ENCODE peak calls at places on chromosomes 13 and 19, in ten cellular contexts. One of them, this sample, is unnamed.

GRCh38 chr13:44218501-44219240 is 155.0 kb upstream of the SERP2 start:
- DNase-seq in stomach: peak
- DNase-seq in activated T-helper 9 cell treated with anti-CD3 and anti-CD28 coated beads, Interleukin-2, amount 50 U/mL, for 16 hours: no peak
- DNase-seq in stimulated activated naive CD8-positive, alpha-beta T cell treated with anti-CD3 and anti-CD28 coated beads, Interleukin-15, amount 100 ng/mL, for 72 hours: no peak
- DNase-seq in caudate nucleus: no peak
- DNase-seq in germinal center: no peak
- DNase-seq in NCI-H510A treated with DMSO at 0.1 percent for 48 hours: peak
- DNase-seq in HCEC 1CT: no peak
- DNase-seq in GM12892: no peak
- DNase-seq in choroid plexus epithelial cell: peak
- DNase-seq in this sample: no peak

GRCh38 chr13:26022538-26023292 is 29.1 kb downstream of the SHISA2 start:
- DNase-seq in stomach: peak
- DNase-seq in activated T-helper 9 cell treated with anti-CD3 and anti-CD28 coated beads, Interleukin-2, amount 50 U/mL, for 16 hours: no peak
- DNase-seq in stimulated activated naive CD8-positive, alpha-beta T cell treated with anti-CD3 and anti-CD28 coated beads, Interleukin-15, amount 100 ng/mL, for 72 hours: no peak
- DNase-seq in caudate nucleus: no peak
- DNase-seq in germinal center: no peak
- DNase-seq in NCI-H510A treated with DMSO at 0.1 percent for 48 hours: no peak
- DNase-seq in HCEC 1CT: no peak
- DNase-seq in GM12892: no peak
- DNase-seq in choroid plexus epithelial cell: peak
- DNase-seq in this sample: no peak

GRCh38 chr19:46134527-46134926 is 10.0 kb upstream of the IGFL3 start:
- DNase-seq in stomach: no peak
- DNase-seq in activated T-helper 9 cell treated with anti-CD3 and anti-CD28 coated beads, Interleukin-2, amount 50 U/mL, for 16 hours: no peak
- DNase-seq in stimulated activated naive CD8-positive, alpha-beta T cell treated with anti-CD3 and anti-CD28 coated beads, Interleukin-15, amount 100 ng/mL, for 72 hours: no peak
- DNase-seq in caudate nucleus: no peak
- DNase-seq in germinal center: no peak
- DNase-seq in NCI-H510A treated with DMSO at 0.1 percent for 48 hours: peak
- DNase-seq in HCEC 1CT: peak
- DNase-seq in GM12892: no peak
- DNase-seq in choroid plexus epithelial cell: peak
- DNase-seq in this sample: no peak

GRCh38 chr19:10518444-10519361 is 1.5 kb upstream of the S1PR5 start:
- DNase-seq in stomach: no peak
- DNase-seq in activated T-helper 9 cell treated with anti-CD3 and anti-CD28 coated beads, Interleukin-2, amount 50 U/mL, for 16 hours: no peak
- DNase-seq in stimulated activated naive CD8-positive, alpha-beta T cell treated with anti-CD3 and anti-CD28 coated beads, Interleukin-15, amount 100 ng/mL, for 72 hours: no peak
- DNase-seq in caudate nucleus: no peak
- DNase-seq in germinal center: no peak
- DNase-seq in NCI-H510A treated with DMSO at 0.1 percent for 48 hours: no peak
- DNase-seq in HCEC 1CT: no peak
- DNase-seq in GM12892: no peak
- DNase-seq in choroid plexus epithelial cell: no peak
- DNase-seq in this sample: no peak

GRCh38 chr19:32404939-32405430 is 585 bp upstream of the DPY19L3 start:
- DNase-seq in stomach: peak
- DNase-seq in activated T-helper 9 cell treated with anti-CD3 and anti-CD28 coated beads, Interleukin-2, amount 50 U/mL, for 16 hours: peak
- DNase-seq in stimulated activated naive CD8-positive, alpha-beta T cell treated with anti-CD3 and anti-CD28 coated beads, Interleukin-15, amount 100 ng/mL, for 72 hours: no peak
- DNase-seq in caudate nucleus: no peak
- DNase-seq in germinal center: no peak
- DNase-seq in NCI-H510A treated with DMSO at 0.1 percent for 48 hours: peak
- DNase-seq in HCEC 1CT: no peak
- DNase-seq in GM12892: no peak
- DNase-seq in choroid plexus epithelial cell: peak
- DNase-seq in this sample: no peak

GRCh38 chr19:3268763-3269162 is 44.3 kb downstream of the CELF5 start:
- DNase-seq in stomach: no peak
- DNase-seq in activated T-helper 9 cell treated with anti-CD3 and anti-CD28 coated beads, Interleukin-2, amount 50 U/mL, for 16 hours: no peak
- DNase-seq in stimulated activated naive CD8-positive, alpha-beta T cell treated with anti-CD3 and anti-CD28 coated beads, Interleukin-15, amount 100 ng/mL, for 72 hours: no peak
- DNase-seq in caudate nucleus: no peak
- DNase-seq in germinal center: no peak
- DNase-seq in NCI-H510A treated with DMSO at 0.1 percent for 48 hours: no peak
- DNase-seq in HCEC 1CT: no peak
- DNase-seq in GM12892: no peak
- DNase-seq in choroid plexus epithelial cell: no peak
- DNase-seq in this sample: no peak

GRCh38 chr19:16896098-16896912 is 7.5 kb downstream of the F2RL3 start:
- DNase-seq in stomach: no peak
- DNase-seq in activated T-helper 9 cell treated with anti-CD3 and anti-CD28 coated beads, Interleukin-2, amount 50 U/mL, for 16 hours: no peak
- DNase-seq in stimulated activated naive CD8-positive, alpha-beta T cell treated with anti-CD3 and anti-CD28 coated beads, Interleukin-15, amount 100 ng/mL, for 72 hours: peak
- DNase-seq in caudate nucleus: no peak
- DNase-seq in germinal center: no peak
- DNase-seq in NCI-H510A treated with DMSO at 0.1 percent for 48 hours: no peak
- DNase-seq in HCEC 1CT: no peak
- DNase-seq in GM12892: no peak
- DNase-seq in choroid plexus epithelial cell: no peak
- DNase-seq in this sample: no peak

GRCh38 chr19:5349041-5349440 is 8.4 kb upstream of the PTPRS start:
- DNase-seq in stomach: no peak
- DNase-seq in activated T-helper 9 cell treated with anti-CD3 and anti-CD28 coated beads, Interleukin-2, amount 50 U/mL, for 16 hours: no peak
- DNase-seq in stimulated activated naive CD8-positive, alpha-beta T cell treated with anti-CD3 and anti-CD28 coated beads, Interleukin-15, amount 100 ng/mL, for 72 hours: no peak
- DNase-seq in caudate nucleus: no peak
- DNase-seq in germinal center: no peak
- DNase-seq in NCI-H510A treated with DMSO at 0.1 percent for 48 hours: no peak
- DNase-seq in HCEC 1CT: no peak
- DNase-seq in GM12892: no peak
- DNase-seq in choroid plexus epithelial cell: no peak
- DNase-seq in this sample: no peak

GRCh38 chr19:19937403-19937802 is 36.7 kb downstream of the ZNF93 start:
- DNase-seq in stomach: no peak
- DNase-seq in activated T-helper 9 cell treated with anti-CD3 and anti-CD28 coated beads, Interleukin-2, amount 50 U/mL, for 16 hours: no peak
- DNase-seq in stimulated activated naive CD8-positive, alpha-beta T cell treated with anti-CD3 and anti-CD28 coated beads, Interleukin-15, amount 100 ng/mL, for 72 hours: no peak
- DNase-seq in caudate nucleus: no peak
- DNase-seq in germinal center: no peak
- DNase-seq in NCI-H510A treated with DMSO at 0.1 percent for 48 hours: no peak
- DNase-seq in HCEC 1CT: no peak
- DNase-seq in GM12892: no peak
- DNase-seq in choroid plexus epithelial cell: no peak
- DNase-seq in this sample: no peak

GRCh38 chr19:52658595-52658994 is 20.4 kb upstream of the ZNF83 start:
- DNase-seq in stomach: no peak
- DNase-seq in activated T-helper 9 cell treated with anti-CD3 and anti-CD28 coated beads, Interleukin-2, amount 50 U/mL, for 16 hours: no peak
- DNase-seq in stimulated activated naive CD8-positive, alpha-beta T cell treated with anti-CD3 and anti-CD28 coated beads, Interleukin-15, amount 100 ng/mL, for 72 hours: no peak
- DNase-seq in caudate nucleus: no peak
- DNase-seq in germinal center: no peak
- DNase-seq in NCI-H510A treated with DMSO at 0.1 percent for 48 hours: no peak
- DNase-seq in HCEC 1CT: no peak
- DNase-seq in GM12892: no peak
- DNase-seq in choroid plexus epithelial cell: no peak
- DNase-seq in this sample: no peak

GRCh38 chr13:100809856-100810255 is 135.3 kb upstream of the TMTC4 start:
- DNase-seq in stomach: no peak
- DNase-seq in activated T-helper 9 cell treated with anti-CD3 and anti-CD28 coated beads, Interleukin-2, amount 50 U/mL, for 16 hours: no peak
- DNase-seq in stimulated activated naive CD8-positive, alpha-beta T cell treated with anti-CD3 and anti-CD28 coated beads, Interleukin-15, amount 100 ng/mL, for 72 hours: no peak
- DNase-seq in caudate nucleus: no peak
- DNase-seq in germinal center: no peak
- DNase-seq in NCI-H510A treated with DMSO at 0.1 percent for 48 hours: no peak
- DNase-seq in HCEC 1CT: no peak
- DNase-seq in GM12892: no peak
- DNase-seq in choroid plexus epithelial cell: no peak
- DNase-seq in this sample: no peak

GRCh38 chr13:44117351-44117750 is 237.6 kb downstream of the LACC1 start:
- DNase-seq in stomach: no peak
- DNase-seq in activated T-helper 9 cell treated with anti-CD3 and anti-CD28 coated beads, Interleukin-2, amount 50 U/mL, for 16 hours: no peak
- DNase-seq in stimulated activated naive CD8-positive, alpha-beta T cell treated with anti-CD3 and anti-CD28 coated beads, Interleukin-15, amount 100 ng/mL, for 72 hours: no peak
- DNase-seq in caudate nucleus: no peak
- DNase-seq in germinal center: peak
- DNase-seq in NCI-H510A treated with DMSO at 0.1 percent for 48 hours: no peak
- DNase-seq in HCEC 1CT: no peak
- DNase-seq in GM12892: no peak
- DNase-seq in choroid plexus epithelial cell: peak
- DNase-seq in this sample: no peak

GRCh38 chr13:112222971-112223370 is 153.2 kb upstream of the SPACA7 start:
- DNase-seq in stomach: no peak
- DNase-seq in activated T-helper 9 cell treated with anti-CD3 and anti-CD28 coated beads, Interleukin-2, amount 50 U/mL, for 16 hours: no peak
- DNase-seq in stimulated activated naive CD8-positive, alpha-beta T cell treated with anti-CD3 and anti-CD28 coated beads, Interleukin-15, amount 100 ng/mL, for 72 hours: no peak
- DNase-seq in caudate nucleus: no peak
- DNase-seq in germinal center: no peak
- DNase-seq in NCI-H510A treated with DMSO at 0.1 percent for 48 hours: no peak
- DNase-seq in HCEC 1CT: no peak
- DNase-seq in GM12892: no peak
- DNase-seq in choroid plexus epithelial cell: no peak
- DNase-seq in this sample: no peak